ENCODE peak calls at places on chromosomes 5 and 9, in seven cellular contexts. One of them, this sample, is unnamed.

GRCh38 chr5:61450880-61451279 is 118.8 kb downstream of the ZSWIM6 start:
- DNase-seq in effector memory CD4-positive, alpha-beta T cell: no peak
- DNase-seq in stimulated activated naive CD8-positive, alpha-beta T cell treated with anti-CD3 and anti-CD28 coated beads, Interleukin-15, amount 100 ng/mL, for 72 hours: no peak
- DNase-seq in stimulated activated CD4-positive, alpha-beta T cell treated with anti-CD3 and anti-CD28 coated beads, Interleukin-12 subunit alpha, Interleukin-12 subunit beta, amount 100 ng/mL, for 4 hours: no peak
- DNase-seq in activated CD4-positive, alpha-beta T cell treated with anti-CD3 and anti-CD28 coated beads, Interleukin-2, amount 10 ng/mL, durations not matched to agents 7 days and 5 days: no peak
- DNase-seq in mesenteric fat pad: no peak
- DNase-seq in T follicular helper cell: no peak
- DNase-seq in this sample: no peak

GRCh38 chr5:54761213-54761701 is 224.1 kb downstream of the ESM1 start:
- DNase-seq in effector memory CD4-positive, alpha-beta T cell: no peak
- DNase-seq in stimulated activated naive CD8-positive, alpha-beta T cell treated with anti-CD3 and anti-CD28 coated beads, Interleukin-15, amount 100 ng/mL, for 72 hours: no peak
- DNase-seq in stimulated activated CD4-positive, alpha-beta T cell treated with anti-CD3 and anti-CD28 coated beads, Interleukin-12 subunit alpha, Interleukin-12 subunit beta, amount 100 ng/mL, for 4 hours: no peak
- DNase-seq in activated CD4-positive, alpha-beta T cell treated with anti-CD3 and anti-CD28 coated beads, Interleukin-2, amount 10 ng/mL, durations not matched to agents 7 days and 5 days: no peak
- DNase-seq in mesenteric fat pad: no peak
- DNase-seq in T follicular helper cell: no peak
- DNase-seq in this sample: no peak

GRCh38 chr5:127088226-127088625 is 14.9 kb upstream of the C5orf63 start:
- DNase-seq in effector memory CD4-positive, alpha-beta T cell: no peak
- DNase-seq in stimulated activated naive CD8-positive, alpha-beta T cell treated with anti-CD3 and anti-CD28 coated beads, Interleukin-15, amount 100 ng/mL, for 72 hours: no peak
- DNase-seq in stimulated activated CD4-positive, alpha-beta T cell treated with anti-CD3 and anti-CD28 coated beads, Interleukin-12 subunit alpha, Interleukin-12 subunit beta, amount 100 ng/mL, for 4 hours: no peak
- DNase-seq in activated CD4-positive, alpha-beta T cell treated with anti-CD3 and anti-CD28 coated beads, Interleukin-2, amount 10 ng/mL, durations not matched to agents 7 days and 5 days: no peak
- DNase-seq in mesenteric fat pad: no peak
- DNase-seq in T follicular helper cell: no peak
- DNase-seq in this sample: no peak

GRCh38 chr9:90921969-90922368 is 120.3 kb downstream of the SYK start:
- DNase-seq in effector memory CD4-positive, alpha-beta T cell: no peak
- DNase-seq in stimulated activated naive CD8-positive, alpha-beta T cell treated with anti-CD3 and anti-CD28 coated beads, Interleukin-15, amount 100 ng/mL, for 72 hours: no peak
- DNase-seq in stimulated activated CD4-positive, alpha-beta T cell treated with anti-CD3 and anti-CD28 coated beads, Interleukin-12 subunit alpha, Interleukin-12 subunit beta, amount 100 ng/mL, for 4 hours: no peak
- DNase-seq in activated CD4-positive, alpha-beta T cell treated with anti-CD3 and anti-CD28 coated beads, Interleukin-2, amount 10 ng/mL, durations not matched to agents 7 days and 5 days: no peak
- DNase-seq in mesenteric fat pad: no peak
- DNase-seq in T follicular helper cell: no peak
- DNase-seq in this sample: no peak

GRCh38 chr5:116037236-116037822 is 5.1 kb downstream of the ARL14EPL start:
- DNase-seq in effector memory CD4-positive, alpha-beta T cell: no peak
- DNase-seq in stimulated activated naive CD8-positive, alpha-beta T cell treated with anti-CD3 and anti-CD28 coated beads, Interleukin-15, amount 100 ng/mL, for 72 hours: no peak
- DNase-seq in stimulated activated CD4-positive, alpha-beta T cell treated with anti-CD3 and anti-CD28 coated beads, Interleukin-12 subunit alpha, Interleukin-12 subunit beta, amount 100 ng/mL, for 4 hours: no peak
- DNase-seq in activated CD4-positive, alpha-beta T cell treated with anti-CD3 and anti-CD28 coated beads, Interleukin-2, amount 10 ng/mL, durations not matched to agents 7 days and 5 days: no peak
- DNase-seq in mesenteric fat pad: no peak
- DNase-seq in T follicular helper cell: no peak
- DNase-seq in this sample: no peak

GRCh38 chr5:172548981-172549707 is 91.9 kb upstream of the NEURL1B start:
- DNase-seq in effector memory CD4-positive, alpha-beta T cell: no peak
- DNase-seq in stimulated activated naive CD8-positive, alpha-beta T cell treated with anti-CD3 and anti-CD28 coated beads, Interleukin-15, amount 100 ng/mL, for 72 hours: no peak
- DNase-seq in stimulated activated CD4-positive, alpha-beta T cell treated with anti-CD3 and anti-CD28 coated beads, Interleukin-12 subunit alpha, Interleukin-12 subunit beta, amount 100 ng/mL, for 4 hours: no peak
- DNase-seq in activated CD4-positive, alpha-beta T cell treated with anti-CD3 and anti-CD28 coated beads, Interleukin-2, amount 10 ng/mL, durations not matched to agents 7 days and 5 days: no peak
- DNase-seq in mesenteric fat pad: no peak
- DNase-seq in T follicular helper cell: no peak
- DNase-seq in this sample: no peak

GRCh38 chr9:86801246-86801645 is 146.1 kb downstream of the GAS1 start:
- DNase-seq in effector memory CD4-positive, alpha-beta T cell: no peak
- DNase-seq in stimulated activated naive CD8-positive, alpha-beta T cell treated with anti-CD3 and anti-CD28 coated beads, Interleukin-15, amount 100 ng/mL, for 72 hours: no peak
- DNase-seq in stimulated activated CD4-positive, alpha-beta T cell treated with anti-CD3 and anti-CD28 coated beads, Interleukin-12 subunit alpha, Interleukin-12 subunit beta, amount 100 ng/mL, for 4 hours: no peak
- DNase-seq in activated CD4-positive, alpha-beta T cell treated with anti-CD3 and anti-CD28 coated beads, Interleukin-2, amount 10 ng/mL, durations not matched to agents 7 days and 5 days: no peak
- DNase-seq in mesenteric fat pad: no peak
- DNase-seq in T follicular helper cell: no peak
- DNase-seq in this sample: no peak

GRCh38 chr9:16154570-16155078 is 601.8 kb downstream of the CCDC171 start:
- DNase-seq in effector memory CD4-positive, alpha-beta T cell: no peak
- DNase-seq in stimulated activated naive CD8-positive, alpha-beta T cell treated with anti-CD3 and anti-CD28 coated beads, Interleukin-15, amount 100 ng/mL, for 72 hours: peak
- DNase-seq in stimulated activated CD4-positive, alpha-beta T cell treated with anti-CD3 and anti-CD28 coated beads, Interleukin-12 subunit alpha, Interleukin-12 subunit beta, amount 100 ng/mL, for 4 hours: peak
- DNase-seq in activated CD4-positive, alpha-beta T cell treated with anti-CD3 and anti-CD28 coated beads, Interleukin-2, amount 10 ng/mL, durations not matched to agents 7 days and 5 days: peak
- DNase-seq in mesenteric fat pad: no peak
- DNase-seq in T follicular helper cell: no peak
- DNase-seq in this sample: peak

GRCh38 chr5:39394946-39395345 is 29.8 kb downstream of the DAB2 start:
- DNase-seq in effector memory CD4-positive, alpha-beta T cell: no peak
- DNase-seq in stimulated activated naive CD8-positive, alpha-beta T cell treated with anti-CD3 and anti-CD28 coated beads, Interleukin-15, amount 100 ng/mL, for 72 hours: no peak
- DNase-seq in stimulated activated CD4-positive, alpha-beta T cell treated with anti-CD3 and anti-CD28 coated beads, Interleukin-12 subunit alpha, Interleukin-12 subunit beta, amount 100 ng/mL, for 4 hours: no peak
- DNase-seq in activated CD4-positive, alpha-beta T cell treated with anti-CD3 and anti-CD28 coated beads, Interleukin-2, amount 10 ng/mL, durations not matched to agents 7 days and 5 days: no peak
- DNase-seq in mesenteric fat pad: no peak
- DNase-seq in T follicular helper cell: no peak
- DNase-seq in this sample: no peak

GRCh38 chr5:42772265-42772993 is 15.8 kb downstream of the CCDC152 start:
- DNase-seq in effector memory CD4-positive, alpha-beta T cell: no peak
- DNase-seq in stimulated activated naive CD8-positive, alpha-beta T cell treated with anti-CD3 and anti-CD28 coated beads, Interleukin-15, amount 100 ng/mL, for 72 hours: no peak
- DNase-seq in stimulated activated CD4-positive, alpha-beta T cell treated with anti-CD3 and anti-CD28 coated beads, Interleukin-12 subunit alpha, Interleukin-12 subunit beta, amount 100 ng/mL, for 4 hours: no peak
- DNase-seq in activated CD4-positive, alpha-beta T cell treated with anti-CD3 and anti-CD28 coated beads, Interleukin-2, amount 10 ng/mL, durations not matched to agents 7 days and 5 days: no peak
- DNase-seq in mesenteric fat pad: no peak
- DNase-seq in T follicular helper cell: no peak
- DNase-seq in this sample: no peak

GRCh38 chr5:52605317-52605991 is 182.3 kb upstream of the ITGA1 start:
- DNase-seq in effector memory CD4-positive, alpha-beta T cell: no peak
- DNase-seq in stimulated activated naive CD8-positive, alpha-beta T cell treated with anti-CD3 and anti-CD28 coated beads, Interleukin-15, amount 100 ng/mL, for 72 hours: no peak
- DNase-seq in stimulated activated CD4-positive, alpha-beta T cell treated with anti-CD3 and anti-CD28 coated beads, Interleukin-12 subunit alpha, Interleukin-12 subunit beta, amount 100 ng/mL, for 4 hours: no peak
- DNase-seq in activated CD4-positive, alpha-beta T cell treated with anti-CD3 and anti-CD28 coated beads, Interleukin-2, amount 10 ng/mL, durations not matched to agents 7 days and 5 days: no peak
- DNase-seq in mesenteric fat pad: no peak
- DNase-seq in T follicular helper cell: no peak
- DNase-seq in this sample: no peak

GRCh38 chr9:91185193-91185886 is 176.4 kb downstream of the AUH start:
- DNase-seq in effector memory CD4-positive, alpha-beta T cell: no peak
- DNase-seq in stimulated activated naive CD8-positive, alpha-beta T cell treated with anti-CD3 and anti-CD28 coated beads, Interleukin-15, amount 100 ng/mL, for 72 hours: no peak
- DNase-seq in stimulated activated CD4-positive, alpha-beta T cell treated with anti-CD3 and anti-CD28 coated beads, Interleukin-12 subunit alpha, Interleukin-12 subunit beta, amount 100 ng/mL, for 4 hours: no peak
- DNase-seq in activated CD4-positive, alpha-beta T cell treated with anti-CD3 and anti-CD28 coated beads, Interleukin-2, amount 10 ng/mL, durations not matched to agents 7 days and 5 days: no peak
- DNase-seq in mesenteric fat pad: no peak
- DNase-seq in T follicular helper cell: no peak
- DNase-seq in this sample: no peak

GRCh38 chr5:54990751-54991349 is 5.5 kb upstream of the ESM1 start:
- DNase-seq in effector memory CD4-positive, alpha-beta T cell: no peak
- DNase-seq in stimulated activated naive CD8-positive, alpha-beta T cell treated with anti-CD3 and anti-CD28 coated beads, Interleukin-15, amount 100 ng/mL, for 72 hours: no peak
- DNase-seq in stimulated activated CD4-positive, alpha-beta T cell treated with anti-CD3 and anti-CD28 coated beads, Interleukin-12 subunit alpha, Interleukin-12 subunit beta, amount 100 ng/mL, for 4 hours: no peak
- DNase-seq in activated CD4-positive, alpha-beta T cell treated with anti-CD3 and anti-CD28 coated beads, Interleukin-2, amount 10 ng/mL, durations not matched to agents 7 days and 5 days: no peak
- DNase-seq in mesenteric fat pad: no peak
- DNase-seq in T follicular helper cell: no peak
- DNase-seq in this sample: no peak

GRCh38 chr9:83451308-83451707 is 86.9 kb downstream of the FRMD3 start:
- DNase-seq in effector memory CD4-positive, alpha-beta T cell: no peak
- DNase-seq in stimulated activated naive CD8-positive, alpha-beta T cell treated with anti-CD3 and anti-CD28 coated beads, Interleukin-15, amount 100 ng/mL, for 72 hours: no peak
- DNase-seq in stimulated activated CD4-positive, alpha-beta T cell treated with anti-CD3 and anti-CD28 coated beads, Interleukin-12 subunit alpha, Interleukin-12 subunit beta, amount 100 ng/mL, for 4 hours: no peak
- DNase-seq in activated CD4-positive, alpha-beta T cell treated with anti-CD3 and anti-CD28 coated beads, Interleukin-2, amount 10 ng/mL, durations not matched to agents 7 days and 5 days: no peak
- DNase-seq in mesenteric fat pad: no peak
- DNase-seq in T follicular helper cell: no peak
- DNase-seq in this sample: no peak

GRCh38 chr5:1386274-1386717 is 41.4 kb upstream of the CLPTM1L start:
- DNase-seq in effector memory CD4-positive, alpha-beta T cell: peak
- DNase-seq in stimulated activated naive CD8-positive, alpha-beta T cell treated with anti-CD3 and anti-CD28 coated beads, Interleukin-15, amount 100 ng/mL, for 72 hours: peak
- DNase-seq in stimulated activated CD4-positive, alpha-beta T cell treated with anti-CD3 and anti-CD28 coated beads, Interleukin-12 subunit alpha, Interleukin-12 subunit beta, amount 100 ng/mL, for 4 hours: peak
- DNase-seq in activated CD4-positive, alpha-beta T cell treated with anti-CD3 and anti-CD28 coated beads, Interleukin-2, amount 10 ng/mL, durations not matched to agents 7 days and 5 days: peak
- DNase-seq in mesenteric fat pad: no peak
- DNase-seq in T follicular helper cell: peak
- DNase-seq in this sample: peak

GRCh38 chr9:127698985-127699670 is 7.7 kb upstream of the CFAP157 start:
- DNase-seq in effector memory CD4-positive, alpha-beta T cell: peak
- DNase-seq in stimulated activated naive CD8-positive, alpha-beta T cell treated with anti-CD3 and anti-CD28 coated beads, Interleukin-15, amount 100 ng/mL, for 72 hours: peak
- DNase-seq in stimulated activated CD4-positive, alpha-beta T cell treated with anti-CD3 and anti-CD28 coated beads, Interleukin-12 subunit alpha, Interleukin-12 subunit beta, amount 100 ng/mL, for 4 hours: peak
- DNase-seq in activated CD4-positive, alpha-beta T cell treated with anti-CD3 and anti-CD28 coated beads, Interleukin-2, amount 10 ng/mL, durations not matched to agents 7 days and 5 days: peak
- DNase-seq in mesenteric fat pad: peak
- DNase-seq in T follicular helper cell: peak
- DNase-seq in this sample: peak

GRCh38 chr5:60102961-60103683 is 209.6 kb upstream of the PDE4D start:
- DNase-seq in effector memory CD4-positive, alpha-beta T cell: no peak
- DNase-seq in stimulated activated naive CD8-positive, alpha-beta T cell treated with anti-CD3 and anti-CD28 coated beads, Interleukin-15, amount 100 ng/mL, for 72 hours: no peak
- DNase-seq in stimulated activated CD4-positive, alpha-beta T cell treated with anti-CD3 and anti-CD28 coated beads, Interleukin-12 subunit alpha, Interleukin-12 subunit beta, amount 100 ng/mL, for 4 hours: no peak
- DNase-seq in activated CD4-positive, alpha-beta T cell treated with anti-CD3 and anti-CD28 coated beads, Interleukin-2, amount 10 ng/mL, durations not matched to agents 7 days and 5 days: no peak
- DNase-seq in mesenteric fat pad: no peak
- DNase-seq in T follicular helper cell: no peak
- DNase-seq in this sample: no peak

GRCh38 chr9:130342714-130343085 is 77.1 kb downstream of the HMCN2 start:
- DNase-seq in effector memory CD4-positive, alpha-beta T cell: no peak
- DNase-seq in stimulated activated naive CD8-positive, alpha-beta T cell treated with anti-CD3 and anti-CD28 coated beads, Interleukin-15, amount 100 ng/mL, for 72 hours: no peak
- DNase-seq in stimulated activated CD4-positive, alpha-beta T cell treated with anti-CD3 and anti-CD28 coated beads, Interleukin-12 subunit alpha, Interleukin-12 subunit beta, amount 100 ng/mL, for 4 hours: no peak
- DNase-seq in activated CD4-positive, alpha-beta T cell treated with anti-CD3 and anti-CD28 coated beads, Interleukin-2, amount 10 ng/mL, durations not matched to agents 7 days and 5 days: no peak
- DNase-seq in mesenteric fat pad: no peak
- DNase-seq in T follicular helper cell: no peak
- DNase-seq in this sample: no peak

GRCh38 chr5:156534906-156535305 is 207.9 kb downstream of the SGCD start:
- DNase-seq in effector memory CD4-positive, alpha-beta T cell: no peak
- DNase-seq in stimulated activated naive CD8-positive, alpha-beta T cell treated with anti-CD3 and anti-CD28 coated beads, Interleukin-15, amount 100 ng/mL, for 72 hours: no peak
- DNase-seq in stimulated activated CD4-positive, alpha-beta T cell treated with anti-CD3 and anti-CD28 coated beads, Interleukin-12 subunit alpha, Interleukin-12 subunit beta, amount 100 ng/mL, for 4 hours: no peak
- DNase-seq in activated CD4-positive, alpha-beta T cell treated with anti-CD3 and anti-CD28 coated beads, Interleukin-2, amount 10 ng/mL, durations not matched to agents 7 days and 5 days: no peak
- DNase-seq in mesenteric fat pad: no peak
- DNase-seq in T follicular helper cell: no peak
- DNase-seq in this sample: no peak

GRCh38 chr5:39420482-39421145 is 4.2 kb downstream of the DAB2 start:
- DNase-seq in effector memory CD4-positive, alpha-beta T cell: no peak
- DNase-seq in stimulated activated naive CD8-positive, alpha-beta T cell treated with anti-CD3 and anti-CD28 coated beads, Interleukin-15, amount 100 ng/mL, for 72 hours: no peak
- DNase-seq in stimulated activated CD4-positive, alpha-beta T cell treated with anti-CD3 and anti-CD28 coated beads, Interleukin-12 subunit alpha, Interleukin-12 subunit beta, amount 100 ng/mL, for 4 hours: no peak
- DNase-seq in activated CD4-positive, alpha-beta T cell treated with anti-CD3 and anti-CD28 coated beads, Interleukin-2, amount 10 ng/mL, durations not matched to agents 7 days and 5 days: no peak
- DNase-seq in mesenteric fat pad: no peak
- DNase-seq in T follicular helper cell: no peak
- DNase-seq in this sample: no peak

GRCh38 chr9:91427873-91428272 is 4.2 kb upstream of the NFIL3 start:
- DNase-seq in effector memory CD4-positive, alpha-beta T cell: no peak
- DNase-seq in stimulated activated naive CD8-positive, alpha-beta T cell treated with anti-CD3 and anti-CD28 coated beads, Interleukin-15, amount 100 ng/mL, for 72 hours: no peak
- DNase-seq in stimulated activated CD4-positive, alpha-beta T cell treated with anti-CD3 and anti-CD28 coated beads, Interleukin-12 subunit alpha, Interleukin-12 subunit beta, amount 100 ng/mL, for 4 hours: no peak
- DNase-seq in activated CD4-positive, alpha-beta T cell treated with anti-CD3 and anti-CD28 coated beads, Interleukin-2, amount 10 ng/mL, durations not matched to agents 7 days and 5 days: no peak
- DNase-seq in mesenteric fat pad: no peak
- DNase-seq in T follicular helper cell: no peak
- DNase-seq in this sample: no peak

GRCh38 chr9:4714266-4715016 is 26.6 kb downstream of the AK3 start:
- DNase-seq in effector memory CD4-positive, alpha-beta T cell: no peak
- DNase-seq in stimulated activated naive CD8-positive, alpha-beta T cell treated with anti-CD3 and anti-CD28 coated beads, Interleukin-15, amount 100 ng/mL, for 72 hours: no peak
- DNase-seq in stimulated activated CD4-positive, alpha-beta T cell treated with anti-CD3 and anti-CD28 coated beads, Interleukin-12 subunit alpha, Interleukin-12 subunit beta, amount 100 ng/mL, for 4 hours: no peak
- DNase-seq in activated CD4-positive, alpha-beta T cell treated with anti-CD3 and anti-CD28 coated beads, Interleukin-2, amount 10 ng/mL, durations not matched to agents 7 days and 5 days: no peak
- DNase-seq in mesenteric fat pad: no peak
- DNase-seq in T follicular helper cell: no peak
- DNase-seq in this sample: no peak

GRCh38 chr5:128257096-128257495 is 173.5 kb downstream of the SLC12A2 start:
- DNase-seq in effector memory CD4-positive, alpha-beta T cell: no peak
- DNase-seq in stimulated activated naive CD8-positive, alpha-beta T cell treated with anti-CD3 and anti-CD28 coated beads, Interleukin-15, amount 100 ng/mL, for 72 hours: no peak
- DNase-seq in stimulated activated CD4-positive, alpha-beta T cell treated with anti-CD3 and anti-CD28 coated beads, Interleukin-12 subunit alpha, Interleukin-12 subunit beta, amount 100 ng/mL, for 4 hours: no peak
- DNase-seq in activated CD4-positive, alpha-beta T cell treated with anti-CD3 and anti-CD28 coated beads, Interleukin-2, amount 10 ng/mL, durations not matched to agents 7 days and 5 days: no peak
- DNase-seq in mesenteric fat pad: no peak
- DNase-seq in T follicular helper cell: no peak
- DNase-seq in this sample: no peak

GRCh38 chr9:4301302-4301701 is 1.4 kb upstream of the GLIS3 start:
- DNase-seq in effector memory CD4-positive, alpha-beta T cell: no peak
- DNase-seq in stimulated activated naive CD8-positive, alpha-beta T cell treated with anti-CD3 and anti-CD28 coated beads, Interleukin-15, amount 100 ng/mL, for 72 hours: no peak
- DNase-seq in stimulated activated CD4-positive, alpha-beta T cell treated with anti-CD3 and anti-CD28 coated beads, Interleukin-12 subunit alpha, Interleukin-12 subunit beta, amount 100 ng/mL, for 4 hours: no peak
- DNase-seq in activated CD4-positive, alpha-beta T cell treated with anti-CD3 and anti-CD28 coated beads, Interleukin-2, amount 10 ng/mL, durations not matched to agents 7 days and 5 days: no peak
- DNase-seq in mesenteric fat pad: no peak
- DNase-seq in T follicular helper cell: no peak
- DNase-seq in this sample: no peak

GRCh38 chr9:69376651-69377050 is 51.6 kb downstream of the ENTREP1 start:
- DNase-seq in effector memory CD4-positive, alpha-beta T cell: no peak
- DNase-seq in stimulated activated naive CD8-positive, alpha-beta T cell treated with anti-CD3 and anti-CD28 coated beads, Interleukin-15, amount 100 ng/mL, for 72 hours: no peak
- DNase-seq in stimulated activated CD4-positive, alpha-beta T cell treated with anti-CD3 and anti-CD28 coated beads, Interleukin-12 subunit alpha, Interleukin-12 subunit beta, amount 100 ng/mL, for 4 hours: no peak
- DNase-seq in activated CD4-positive, alpha-beta T cell treated with anti-CD3 and anti-CD28 coated beads, Interleukin-2, amount 10 ng/mL, durations not matched to agents 7 days and 5 days: no peak
- DNase-seq in mesenteric fat pad: no peak
- DNase-seq in T follicular helper cell: no peak
- DNase-seq in this sample: no peak

GRCh38 chr5:137594717-137595116 is 95.6 kb upstream of the SPOCK1 start:
- DNase-seq in effector memory CD4-positive, alpha-beta T cell: no peak
- DNase-seq in stimulated activated naive CD8-positive, alpha-beta T cell treated with anti-CD3 and anti-CD28 coated beads, Interleukin-15, amount 100 ng/mL, for 72 hours: no peak
- DNase-seq in stimulated activated CD4-positive, alpha-beta T cell treated with anti-CD3 and anti-CD28 coated beads, Interleukin-12 subunit alpha, Interleukin-12 subunit beta, amount 100 ng/mL, for 4 hours: no peak
- DNase-seq in activated CD4-positive, alpha-beta T cell treated with anti-CD3 and anti-CD28 coated beads, Interleukin-2, amount 10 ng/mL, durations not matched to agents 7 days and 5 days: no peak
- DNase-seq in mesenteric fat pad: no peak
- DNase-seq in T follicular helper cell: no peak
- DNase-seq in this sample: no peak

GRCh38 chr9:8486095-8486494 is 686.5 kb upstream of the DMAC1 start:
- DNase-seq in effector memory CD4-positive, alpha-beta T cell: no peak
- DNase-seq in stimulated activated naive CD8-positive, alpha-beta T cell treated with anti-CD3 and anti-CD28 coated beads, Interleukin-15, amount 100 ng/mL, for 72 hours: no peak
- DNase-seq in stimulated activated CD4-positive, alpha-beta T cell treated with anti-CD3 and anti-CD28 coated beads, Interleukin-12 subunit alpha, Interleukin-12 subunit beta, amount 100 ng/mL, for 4 hours: no peak
- DNase-seq in activated CD4-positive, alpha-beta T cell treated with anti-CD3 and anti-CD28 coated beads, Interleukin-2, amount 10 ng/mL, durations not matched to agents 7 days and 5 days: no peak
- DNase-seq in mesenteric fat pad: no peak
- DNase-seq in T follicular helper cell: no peak
- DNase-seq in this sample: no peak

GRCh38 chr9:131992906-131993657 is 86.6 kb downstream of the MED27 start:
- DNase-seq in effector memory CD4-positive, alpha-beta T cell: no peak
- DNase-seq in stimulated activated naive CD8-positive, alpha-beta T cell treated with anti-CD3 and anti-CD28 coated beads, Interleukin-15, amount 100 ng/mL, for 72 hours: no peak
- DNase-seq in stimulated activated CD4-positive, alpha-beta T cell treated with anti-CD3 and anti-CD28 coated beads, Interleukin-12 subunit alpha, Interleukin-12 subunit beta, amount 100 ng/mL, for 4 hours: no peak
- DNase-seq in activated CD4-positive, alpha-beta T cell treated with anti-CD3 and anti-CD28 coated beads, Interleukin-2, amount 10 ng/mL, durations not matched to agents 7 days and 5 days: no peak
- DNase-seq in mesenteric fat pad: no peak
- DNase-seq in T follicular helper cell: no peak
- DNase-seq in this sample: no peak

GRCh38 chr5:27494845-27495244 is 456.5 kb upstream of the CDH9 start:
- DNase-seq in effector memory CD4-positive, alpha-beta T cell: no peak
- DNase-seq in stimulated activated naive CD8-positive, alpha-beta T cell treated with anti-CD3 and anti-CD28 coated beads, Interleukin-15, amount 100 ng/mL, for 72 hours: no peak
- DNase-seq in stimulated activated CD4-positive, alpha-beta T cell treated with anti-CD3 and anti-CD28 coated beads, Interleukin-12 subunit alpha, Interleukin-12 subunit beta, amount 100 ng/mL, for 4 hours: no peak
- DNase-seq in activated CD4-positive, alpha-beta T cell treated with anti-CD3 and anti-CD28 coated beads, Interleukin-2, amount 10 ng/mL, durations not matched to agents 7 days and 5 days: no peak
- DNase-seq in mesenteric fat pad: no peak
- DNase-seq in T follicular helper cell: no peak
- DNase-seq in this sample: no peak

GRCh38 chr5:129228577-129228976 is 134.0 kb downstream of the ISOC1 start:
- DNase-seq in effector memory CD4-positive, alpha-beta T cell: no peak
- DNase-seq in stimulated activated naive CD8-positive, alpha-beta T cell treated with anti-CD3 and anti-CD28 coated beads, Interleukin-15, amount 100 ng/mL, for 72 hours: no peak
- DNase-seq in stimulated activated CD4-positive, alpha-beta T cell treated with anti-CD3 and anti-CD28 coated beads, Interleukin-12 subunit alpha, Interleukin-12 subunit beta, amount 100 ng/mL, for 4 hours: no peak
- DNase-seq in activated CD4-positive, alpha-beta T cell treated with anti-CD3 and anti-CD28 coated beads, Interleukin-2, amount 10 ng/mL, durations not matched to agents 7 days and 5 days: no peak
- DNase-seq in mesenteric fat pad: no peak
- DNase-seq in T follicular helper cell: no peak
- DNase-seq in this sample: no peak

This sample was measured in T-helper 2 cell treated with Interferon-gamma antibody and Interleukin-4, amounts not matched to agents 5 μg/mL and 100 μg/mL, for 36 hours.